ENCODE peak calls at places on chromosomes 3 and 15, in ten cellular contexts. B, O, M, L, C, I, F, S, X and H are unnamed samples.

GRCh38 chr3:172153335-172153861 is 114.0 kb downstream of the FNDC3B start:
- DNase-seq in M (no peak), O (peak; percentile 86), I (peak; percentile 87), X (no peak), L (no peak), S (peak; percentile 99), B (no peak), F (peak; percentile 90), C (peak; percentile 90), H (no peak)

GRCh38 chr3:98855811-98856400 is 45.6 kb downstream of the DCBLD2 start:
- DNase-seq in L (peak; percentile 72), X (no peak), C (no peak), B (no peak), I (no peak), S (peak; percentile 91), O (no peak), M (no peak), F (no peak), H (no peak)

GRCh38 chr3:129330413-129330812 is 51.7 kb downstream of the HMCES start:
- DNase-seq in X (no peak), S (no peak), M (no peak), I (no peak), L (no peak), O (peak; percentile 20), C (no peak), F (no peak), B (no peak), H (no peak)

GRCh38 chr3:188527389-188527788 is 373.4 kb downstream of the LPP start:
- DNase-seq in O (no peak), F (no peak), X (no peak), M (no peak), S (no peak), C (no peak), B (no peak), L (no peak), I (no peak), H (no peak)

GRCh38 chr15:76190767-76191538 is 120.3 kb downstream of the ETFA start:
- DNase-seq in I (peak; percentile 84), B (peak; percentile 63), M (peak; percentile 43), X (peak; percentile 92), F (peak; percentile 74), L (peak; percentile 84), C (peak; percentile 65), S (peak; percentile 76), O (peak; percentile 94), H (peak; percentile 45)

GRCh38 chr3:124558898-124559649 is 171.2 kb upstream of the UMPS start:
- DNase-seq in X (no peak), B (no peak), O (no peak), L (peak; percentile 98), S (peak; percentile 99), I (peak; percentile 79), M (no peak), C (peak; percentile 68), F (peak; percentile 78), H (no peak)

GRCh38 chr3:50297896-50298725 is 1.1 kb downstream of the HYAL3 start:
- DNase-seq in C (no peak), S (no peak), M (no peak), L (no peak), X (peak; percentile 13), B (no peak), I (no peak), F (no peak), O (peak; percentile 87), H (no peak)

GRCh38 chr15:57321485-57321884 is 54.8 kb upstream of the CGNL1 start:
- DNase-seq in B (no peak), C (no peak), M (no peak), F (no peak), I (no peak), L (no peak), O (peak; percentile 30), S (no peak), X (no peak), H (no peak)

GRCh38 chr3:115580566-115580965 is 42.7 kb upstream of the GAP43 start:
- DNase-seq in S (no peak), O (no peak), F (no peak), I (no peak), L (peak; percentile 92), B (no peak), X (peak; percentile 16), M (no peak), C (no peak), H (no peak)

GRCh38 chr3:188904670-188905069 is 267.1 kb upstream of the TPRG1 start:
- DNase-seq in S (peak; percentile 80), M (no peak), O (no peak), F (no peak), L (no peak), C (no peak), X (no peak), I (no peak), B (no peak), H (no peak)

GRCh38 chr3:170383567-170383966 is 26.1 kb downstream of the SKIL start:
- DNase-seq in S (peak; percentile 25), F (no peak), O (no peak), I (no peak), B (no peak), M (no peak), X (no peak), C (no peak), L (no peak), H (no peak)

GRCh38 chr3:188901126-188901525 is 270.6 kb upstream of the TPRG1 start:
- DNase-seq in M (no peak), C (no peak), B (no peak), F (no peak), O (no peak), L (no peak), S (peak; percentile 51), X (no peak), I (no peak), H (no peak)

GRCh38 chr3:46998121-46998851 is 18.8 kb downstream of the NBEAL2 start:
- DNase-seq in S (peak; percentile 68), X (peak; percentile 84), M (no peak), B (peak; percentile 44), F (peak; percentile 51), L (peak; percentile 29), O (peak; percentile 94), I (peak; percentile 84), C (no peak), H (peak; percentile 67)

GRCh38 chr3:192133271-192133670 is 594.1 kb downstream of the FGF12 start:
- DNase-seq in L (no peak), X (no peak), M (no peak), C (no peak), S (no peak), I (no peak), O (no peak), F (no peak), B (no peak), H (no peak)

GRCh38 chr3:179179979-179180758 is 32.0 kb downstream of the PIK3CA start:
- DNase-seq in F (no peak), M (no peak), B (no peak), C (no peak), O (no peak), I (no peak), X (no peak), S (peak; percentile 60), L (peak; percentile 40), H (no peak)

GRCh38 chr3:95721938-95722337 is 1092.5 kb upstream of the EPHA6 start:
- DNase-seq in B (no peak), F (no peak), X (no peak), L (no peak), S (no peak), C (no peak), I (no peak), O (no peak), M (no peak), H (no peak)

GRCh38 chr3:99170867-99171517 is 269.5 kb upstream of the DCBLD2 start:
- DNase-seq in B (no peak), F (no peak), L (no peak), C (no peak), I (no peak), O (peak; percentile 57), X (no peak), M (no peak), S (no peak), H (no peak)

GRCh38 chr3:123447749-123448502 is 964 bp downstream of the ADCY5 start:
- DNase-seq in M (no peak), B (peak; percentile 12), I (peak; percentile 33), F (peak; percentile 24), L (no peak), C (peak; percentile 30), X (peak; percentile 82), O (no peak), S (no peak), H (peak; percentile 66)

GRCh38 chr3:9340450-9341009 is 22.3 kb upstream of the THUMPD3 start:
- DNase-seq in I (no peak), B (no peak), M (no peak), S (peak; percentile 49), C (no peak), X (no peak), O (no peak), L (no peak), F (no peak), H (no peak)
- H3K4me3 ChIP-seq in I (no peak overlapping the region), B (no peak overlapping the region), M (no peak overlapping the region), S (no peak overlapping the region), C (no peak overlapping the region), X (no peak overlapping the region), O (no peak overlapping the region), L (no peak overlapping the region), F (no peak overlapping the region), H (no peak overlapping the region)

GRCh38 chr15:71231678-71232224 is 116.5 kb downstream of the THSD4 start:
- DNase-seq in C (peak; percentile 31), M (no peak), L (no peak), O (no peak), I (no peak), F (peak; percentile 66), S (no peak), B (no peak), X (no peak), H (no peak)
- H3K36me3 ChIP-seq in C (no peaks in the 10 kb centered on the region), M (no peaks in the 10 kb centered on the region), L (no peaks in the 10 kb centered on the region), O (no peaks in the 10 kb centered on the region), I (no peaks in the 10 kb centered on the region), F (no peaks in the 10 kb centered on the region), S (no peaks in the 10 kb centered on the region), B (no peaks in the 10 kb centered on the region), X (no peaks in the 10 kb centered on the region), H (no peaks in the 10 kb centered on the region)

DNA sequence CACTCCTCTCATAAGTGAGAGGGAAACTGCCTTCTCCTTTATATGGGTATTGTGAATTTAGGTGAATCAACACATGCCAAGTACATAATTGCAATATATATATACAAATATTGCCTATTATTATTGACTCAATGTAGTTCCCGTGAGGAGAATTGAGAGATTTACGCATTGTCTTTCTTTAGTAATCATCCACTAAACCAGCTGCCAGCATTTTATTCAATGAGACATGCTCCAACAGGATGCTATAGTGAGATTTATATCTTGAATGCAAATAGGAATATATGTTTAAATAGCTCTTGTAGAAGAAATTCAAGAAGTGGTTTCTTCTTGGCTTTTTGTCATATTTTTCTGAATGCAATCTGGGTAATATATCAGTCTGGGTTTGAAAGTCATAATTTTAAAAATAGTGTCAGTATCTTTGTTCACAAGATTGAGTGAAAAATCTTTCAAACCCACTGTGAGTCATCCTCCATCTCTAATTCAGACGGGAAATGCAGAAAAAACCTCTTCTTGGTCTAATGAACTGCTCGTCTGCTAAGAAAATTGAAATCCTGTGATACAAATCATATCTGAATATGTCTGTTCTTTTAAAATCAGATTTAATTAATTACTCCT is 515.8 kb downstream of the GABRG3 start:
- DNase-seq in C (no peak), X (no peak), L (no peak), S (no peak), I (no peak), O (no peak), M (no peak), B (no peak), F (no peak), H (no peak)
- H3K4me1 ChIP-seq in C (no peaks in the 10 kb centered on the region), X (peaks cover 20% of the 10 kb centered on the region), L (no peaks in the 10 kb centered on the region), S (no peaks in the 10 kb centered on the region), I (no peaks in the 10 kb centered on the region), O (no peaks in the 10 kb centered on the region), M (no peaks in the 10 kb centered on the region), B (peaks cover 7% of the 10 kb centered on the region), F (no peaks in the 10 kb centered on the region), H (no peaks in the 10 kb centered on the region)

GRCh38 chr3:71787851-71788405 is 3.0 kb upstream of the PROK2 start:
- DNase-seq in X (no peak), C (no peak), F (no peak), B (no peak), M (no peak), O (no peak), L (no peak), S (no peak), I (no peak), H (no peak)
- H3K4me3 ChIP-seq in X (no peak overlapping the region), C (no peak overlapping the region), F (no peak overlapping the region), B (no peak overlapping the region), M (no peak overlapping the region), O (no peak overlapping the region), L (no peak overlapping the region), S (no peak overlapping the region), I (no peak overlapping the region), H (no peak overlapping the region)